ENCODE peak calls at places on chromosomes 3 and 15, in six cellular contexts. One of them, this sample, is unnamed.

GRCh38 chr3:183688869-183689268 is 8.7 kb upstream of the YEATS2 start:
- DNase-seq in PC-3: peak
- DNase-seq in uterus: no peak
- DNase-seq in BJ: no peak
- DNase-seq in stomach: no peak
- DNase-seq in psoas muscle: no peak
- DNase-seq in this sample: no peak

GRCh38 chr15:92880796-92881569 is 19.1 kb upstream of the CHD2 start:
- DNase-seq in PC-3: no peak
- DNase-seq in uterus: no peak
- DNase-seq in BJ: no peak
- DNase-seq in stomach: no peak
- DNase-seq in psoas muscle: no peak
- DNase-seq in this sample: no peak

GRCh38 chr3:46097691-46098241 is 70.5 kb upstream of the XCR1 start:
- DNase-seq in PC-3: no peak
- DNase-seq in uterus: peak
- DNase-seq in BJ: no peak
- DNase-seq in stomach: no peak
- DNase-seq in psoas muscle: no peak
- DNase-seq in this sample: peak

GRCh38 chr3:25171118-25171912 is 256.7 kb upstream of the RARB start:
- DNase-seq in PC-3: no peak
- DNase-seq in uterus: no peak
- DNase-seq in BJ: no peak
- DNase-seq in stomach: no peak
- DNase-seq in psoas muscle: no peak
- DNase-seq in this sample: no peak

GRCh38 chr3:121574449-121574848 is 6.7 kb downstream of the ARGFX start:
- DNase-seq in PC-3: peak
- DNase-seq in uterus: no peak
- DNase-seq in BJ: no peak
- DNase-seq in stomach: peak
- DNase-seq in psoas muscle: no peak
- DNase-seq in this sample: no peak

GRCh38 chr3:181454451-181455027 is 257.2 kb upstream of the SOX2 start:
- DNase-seq in PC-3: no peak
- DNase-seq in uterus: no peak
- DNase-seq in BJ: no peak
- DNase-seq in stomach: no peak
- DNase-seq in psoas muscle: no peak
- DNase-seq in this sample: no peak

GRCh38 chr3:140170612-140171011 is 235.6 kb downstream of the CLSTN2 start:
- DNase-seq in PC-3: no peak
- DNase-seq in uterus: no peak
- DNase-seq in BJ: no peak
- DNase-seq in stomach: no peak
- DNase-seq in psoas muscle: no peak
- DNase-seq in this sample: no peak

GRCh38 chr3:149501524-149501923 is 27.0 kb downstream of the TM4SF4 start:
- DNase-seq in PC-3: peak
- DNase-seq in uterus: no peak
- DNase-seq in BJ: peak
- DNase-seq in stomach: no peak
- DNase-seq in psoas muscle: no peak
- DNase-seq in this sample: no peak

GRCh38 chr3:126987596-126987995 is 4.7 kb downstream of the PLXNA1 start:
- DNase-seq in PC-3: no peak
- DNase-seq in uterus: no peak
- DNase-seq in BJ: no peak
- DNase-seq in stomach: no peak
- DNase-seq in psoas muscle: no peak
- DNase-seq in this sample: no peak

GRCh38 chr3:119582178-119582577 is 2.9 kb downstream of the ADPRH start:
- DNase-seq in PC-3: no peak
- DNase-seq in uterus: no peak
- DNase-seq in BJ: no peak
- DNase-seq in stomach: no peak
- DNase-seq in psoas muscle: no peak
- DNase-seq in this sample: no peak

GRCh38 chr3:113254171-113254947 is 43.0 kb downstream of the BOC start:
- DNase-seq in PC-3: no peak
- DNase-seq in uterus: peak
- DNase-seq in BJ: no peak
- DNase-seq in stomach: no peak
- DNase-seq in psoas muscle: no peak
- DNase-seq in this sample: no peak

GRCh38 chr15:80974914-80975313 is 14.7 kb downstream of the MESD start:
- DNase-seq in PC-3: no peak
- DNase-seq in uterus: no peak
- DNase-seq in BJ: no peak
- DNase-seq in stomach: no peak
- DNase-seq in psoas muscle: no peak
- DNase-seq in this sample: no peak

GRCh38 chr3:196969660-196970546 is 1.3 kb upstream of the PIGZ start:
- DNase-seq in PC-3: peak
- DNase-seq in uterus: peak
- DNase-seq in BJ: no peak
- DNase-seq in stomach: peak
- DNase-seq in psoas muscle: peak
- DNase-seq in this sample: no peak

GRCh38 chr3:46368569-46368968 is 2.2 kb upstream of the CCR5 start:
- DNase-seq in PC-3: peak
- DNase-seq in uterus: no peak
- DNase-seq in BJ: no peak
- DNase-seq in stomach: peak
- DNase-seq in psoas muscle: peak
- DNase-seq in this sample: no peak

GRCh38 chr15:33084661-33085060 is 109.9 kb downstream of the FMN1 start:
- DNase-seq in PC-3: no peak
- DNase-seq in uterus: no peak
- DNase-seq in BJ: no peak
- DNase-seq in stomach: no peak
- DNase-seq in psoas muscle: no peak
- DNase-seq in this sample: no peak

GRCh38 chr3:15051531-15051930 is 13.6 kb downstream of the MRPS25 start:
- DNase-seq in PC-3: peak
- DNase-seq in uterus: no peak
- DNase-seq in BJ: no peak
- DNase-seq in stomach: peak
- DNase-seq in psoas muscle: peak
- DNase-seq in this sample: no peak

GRCh38 chr3:10189557-10190374 is 25.0 kb downstream of the IRAK2 start:
- DNase-seq in PC-3: peak
- DNase-seq in uterus: peak
- DNase-seq in BJ: no peak
- DNase-seq in stomach: peak
- DNase-seq in psoas muscle: peak
- DNase-seq in this sample: peak

GRCh38 chr3:122635789-122636188 is 44.9 kb upstream of the PARP14 start:
- DNase-seq in PC-3: peak
- DNase-seq in uterus: no peak
- DNase-seq in BJ: no peak
- DNase-seq in stomach: no peak
- DNase-seq in psoas muscle: no peak
- DNase-seq in this sample: no peak

GRCh38 chr3:88921986-88922385 is 185.4 kb upstream of the EPHA3 start:
- DNase-seq in PC-3: no peak
- DNase-seq in uterus: no peak
- DNase-seq in BJ: no peak
- DNase-seq in stomach: no peak
- DNase-seq in psoas muscle: no peak
- DNase-seq in this sample: no peak

GRCh38 chr3:84836961-84837360 is 121.8 kb upstream of the CADM2 start:
- DNase-seq in PC-3: peak
- DNase-seq in uterus: no peak
- DNase-seq in BJ: no peak
- DNase-seq in stomach: peak
- DNase-seq in psoas muscle: no peak
- DNase-seq in this sample: no peak

GRCh38 chr3:153051427-153052095 is 110.5 kb upstream of the RAP2B start:
- DNase-seq in PC-3: peak
- DNase-seq in uterus: no peak
- DNase-seq in BJ: peak
- DNase-seq in stomach: no peak
- DNase-seq in psoas muscle: no peak
- DNase-seq in this sample: no peak

GRCh38 chr15:65982941-65983340 is 113.7 kb downstream of the RAB11A start:
- DNase-seq in PC-3: no peak
- DNase-seq in uterus: no peak
- DNase-seq in BJ: no peak
- DNase-seq in stomach: no peak
- DNase-seq in psoas muscle: no peak
- DNase-seq in this sample: no peak

GRCh38 chr15:65981837-65982696 is 112.8 kb downstream of the RAB11A start:
- DNase-seq in PC-3: no peak
- DNase-seq in uterus: no peak
- DNase-seq in BJ: no peak
- DNase-seq in stomach: peak
- DNase-seq in psoas muscle: no peak
- DNase-seq in this sample: no peak

GRCh38 chr15:65979837-65980236 is 110.5 kb downstream of the RAB11A start:
- DNase-seq in PC-3: no peak
- DNase-seq in uterus: no peak
- DNase-seq in BJ: no peak
- DNase-seq in stomach: no peak
- DNase-seq in psoas muscle: no peak
- DNase-seq in this sample: no peak

GRCh38 chr15:65979316-65979715 is 110.0 kb downstream of the RAB11A start:
- DNase-seq in PC-3: no peak
- DNase-seq in uterus: no peak
- DNase-seq in BJ: no peak
- DNase-seq in stomach: no peak
- DNase-seq in psoas muscle: no peak
- DNase-seq in this sample: no peak

DNA sequence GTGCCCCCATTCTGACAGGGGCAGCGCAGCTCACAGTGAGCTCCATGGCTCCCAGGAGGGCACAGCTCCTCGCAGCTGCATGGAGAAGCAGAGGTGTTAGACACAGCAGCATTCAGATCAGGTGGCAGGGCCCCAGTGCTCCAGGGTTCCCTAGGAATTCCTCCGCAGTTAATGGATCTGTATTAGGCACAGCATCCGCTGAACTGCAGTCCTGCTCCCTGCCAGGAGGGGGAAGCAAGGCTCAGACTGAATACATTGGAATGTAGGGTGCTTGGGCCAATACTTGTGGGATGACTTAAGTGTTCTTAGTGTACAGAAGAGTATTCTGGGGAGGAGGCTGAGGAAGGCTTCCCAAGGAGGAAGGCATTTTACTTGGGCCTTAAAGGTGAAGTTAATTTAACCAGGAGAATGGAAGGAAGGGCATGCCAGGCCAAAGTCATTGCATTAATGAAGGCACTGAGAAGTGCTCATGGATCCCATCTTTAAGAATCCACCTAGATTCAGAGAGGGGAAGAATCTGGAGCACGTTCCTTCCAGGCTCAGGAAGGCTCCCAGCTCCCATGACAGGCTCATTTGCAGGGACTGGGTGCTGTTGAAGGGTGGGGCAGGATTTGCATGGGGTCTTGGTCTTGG is 111.6 kb downstream of the RAB11A start:
- DNase-seq in PC-3: peak
- DNase-seq in uterus: peak
- DNase-seq in BJ: peak
- DNase-seq in stomach: peak
- DNase-seq in psoas muscle: peak
- DNase-seq in this sample: no peak
- TF ChIP-seq CTCF in PC-3: peak
- TF ChIP-seq CTCF in uterus: peak
- TF ChIP-seq CTCF in BJ: peak
- TF ChIP-seq CTCF in stomach: peak
- TF ChIP-seq CTCF in psoas muscle: peak
- TF ChIP-seq CTCF in this sample: peak

GRCh38 chr15:70974004-70974832 is 81.6 kb downstream of the LRRC49 start:
- DNase-seq in PC-3: peak
- DNase-seq in uterus: no peak
- DNase-seq in BJ: peak
- DNase-seq in stomach: no peak
- DNase-seq in psoas muscle: no peak
- DNase-seq in this sample: no peak
- TF ChIP-seq CTCF in PC-3: peak
- TF ChIP-seq CTCF in uterus: peak
- TF ChIP-seq CTCF in BJ: peak
- TF ChIP-seq CTCF in stomach: no peak
- TF ChIP-seq CTCF in psoas muscle: peak
- TF ChIP-seq CTCF in this sample: no peak

DNA sequence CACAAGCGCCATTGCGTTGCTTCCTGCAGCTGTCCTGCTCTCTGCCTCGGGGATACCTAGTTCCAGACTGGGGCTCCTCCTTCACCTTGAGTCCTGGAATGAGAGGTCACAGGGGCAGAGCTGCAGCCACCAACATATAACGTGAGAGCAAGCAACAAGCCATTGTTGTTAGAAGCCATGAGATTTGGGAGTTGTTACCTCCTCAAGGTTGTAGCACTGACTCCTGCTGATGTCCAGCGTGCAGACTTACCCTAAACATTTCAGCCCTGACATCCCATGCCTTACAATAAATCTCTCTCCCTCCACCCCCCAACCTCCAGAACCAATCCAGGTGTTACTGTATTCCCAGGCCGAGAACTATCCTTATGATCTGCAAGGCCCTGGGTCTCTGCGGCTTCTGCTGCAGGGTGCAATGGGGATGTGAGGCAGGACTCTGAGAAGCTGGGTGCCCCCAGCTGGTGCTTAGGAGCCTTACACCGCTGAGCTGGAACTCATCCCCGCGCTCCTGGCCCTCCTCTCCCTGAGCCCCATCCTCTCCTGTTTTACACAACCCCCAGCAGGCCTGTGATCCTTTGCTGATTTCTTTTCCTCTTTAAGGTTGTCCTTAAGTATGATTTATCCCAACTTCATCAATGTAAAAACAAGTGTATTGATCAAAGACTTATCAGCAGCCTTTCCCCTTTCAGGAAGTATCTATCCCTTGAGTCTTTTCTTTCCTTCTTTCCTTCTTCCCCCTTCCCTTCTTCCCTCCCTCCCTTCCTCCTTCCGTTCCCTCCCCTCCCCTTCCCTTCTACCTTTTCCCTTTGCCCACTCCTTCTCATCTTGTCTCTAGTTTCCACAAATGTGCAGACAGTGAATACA is 84.2 kb upstream of the ABHD2 start:
- DNase-seq in PC-3: no peak
- DNase-seq in uterus: peak
- DNase-seq in BJ: no peak
- DNase-seq in stomach: no peak
- DNase-seq in psoas muscle: peak
- DNase-seq in this sample: no peak
- TF ChIP-seq CTCF in PC-3: peak
- TF ChIP-seq CTCF in uterus: no peak
- TF ChIP-seq CTCF in BJ: peak
- TF ChIP-seq CTCF in stomach: no peak
- TF ChIP-seq CTCF in psoas muscle: peak
- TF ChIP-seq CTCF in this sample: peak

GRCh38 chr15:62389887-62390792 is 225.1 kb upstream of the C2CD4B start:
- DNase-seq in PC-3: peak
- DNase-seq in uterus: peak
- DNase-seq in BJ: no peak
- DNase-seq in stomach: peak
- DNase-seq in psoas muscle: peak
- DNase-seq in this sample: peak
- TF ChIP-seq CTCF in PC-3: no peak
- TF ChIP-seq CTCF in uterus: no peak
- TF ChIP-seq CTCF in BJ: no peak
- TF ChIP-seq CTCF in stomach: no peak
- TF ChIP-seq CTCF in psoas muscle: no peak
- TF ChIP-seq CTCF in this sample: no peak

GRCh38 chr3:28268989-28269388 is 27.6 kb downstream of the CMC1 start:
- DNase-seq in PC-3: no peak
- DNase-seq in uterus: no peak
- DNase-seq in BJ: no peak
- DNase-seq in stomach: no peak
- DNase-seq in psoas muscle: no peak
- DNase-seq in this sample: no peak
- TF ChIP-seq CTCF in PC-3: peak
- TF ChIP-seq CTCF in uterus: no peak
- TF ChIP-seq CTCF in BJ: no peak
- TF ChIP-seq CTCF in stomach: no peak
- TF ChIP-seq CTCF in psoas muscle: no peak
- TF ChIP-seq CTCF in this sample: no peak